ENCODE peak calls at places on chromosome 18, in seven cellular contexts. Q is kidney; B is cardiac muscle cell; J is BJ; K is stomach; C is CD4-positive, CD25-positive, alpha-beta regulatory T cell; I is left ventricle myocardium inferior. U is an unnamed sample.

GRCh38 chr18:28984731-28985130 is 807.8 kb upstream of the CDH2 start:
- DNase-seq in K (no peak), I (no peak), J (no peak), C (no peak), Q (no peak), B (no peak), U (no peak)

GRCh38 chr18:27382477-27383216 is 197.5 kb upstream of the CHST9 start:
- DNase-seq in J (no peak), K (no peak), Q (no peak), B (no peak), I (no peak), C (no peak), U (no peak)

GRCh38 chr18:21053127-21053526 is 58.5 kb downstream of the ROCK1 start:
- DNase-seq in J (peak; percentile 81), K (no peak), C (no peak), Q (no peak), I (no peak), B (no peak), U (no peak)

GRCh38 chr18:7682334-7682733 is 115.2 kb downstream of the PTPRM start:
- DNase-seq in B (no peak), Q (no peak), C (no peak), J (no peak), I (no peak), K (no peak), U (no peak)

GRCh38 chr18:38367473-38367872 is 801.9 kb upstream of the CELF4 start:
- DNase-seq in K (no peak), I (no peak), C (no peak), B (no peak), Q (no peak), J (no peak), U (no peak)

GRCh38 chr18:59950215-59950944 is 50.6 kb downstream of the PMAIP1 start:
- DNase-seq in K (no peak), Q (no peak), J (no peak), C (no peak), I (no peak), B (no peak), U (no peak)

GRCh38 chr18:59208602-59209001 is 11.4 kb upstream of the GRP start:
- DNase-seq in Q (no peak), I (no peak), K (no peak), B (no peak), C (no peak), J (no peak), U (no peak)

GRCh38 chr18:44536041-44536440 is 144.6 kb upstream of the SETBP1 start:
- DNase-seq in K (no peak), I (no peak), C (no peak), Q (no peak), J (peak; percentile 65), B (no peak), U (no peak)

GRCh38 chr18:2417861-2418610 is 153.3 kb downstream of the METTL4 start:
- DNase-seq in K (no peak), C (no peak), I (no peak), B (peak; percentile 8), Q (no peak), J (no peak), U (no peak)

GRCh38 chr18:5175378-5175777 is 21.7 kb downstream of the AKAIN1 start:
- DNase-seq in K (no peak), I (no peak), Q (no peak), C (no peak), J (no peak), B (no peak), U (no peak)

GRCh38 chr18:73199151-73199550 is 331.4 kb upstream of the NETO1 start:
- DNase-seq in Q (no peak), K (no peak), J (peak; percentile 32), B (no peak), I (no peak), C (no peak), U (no peak)

DNA sequence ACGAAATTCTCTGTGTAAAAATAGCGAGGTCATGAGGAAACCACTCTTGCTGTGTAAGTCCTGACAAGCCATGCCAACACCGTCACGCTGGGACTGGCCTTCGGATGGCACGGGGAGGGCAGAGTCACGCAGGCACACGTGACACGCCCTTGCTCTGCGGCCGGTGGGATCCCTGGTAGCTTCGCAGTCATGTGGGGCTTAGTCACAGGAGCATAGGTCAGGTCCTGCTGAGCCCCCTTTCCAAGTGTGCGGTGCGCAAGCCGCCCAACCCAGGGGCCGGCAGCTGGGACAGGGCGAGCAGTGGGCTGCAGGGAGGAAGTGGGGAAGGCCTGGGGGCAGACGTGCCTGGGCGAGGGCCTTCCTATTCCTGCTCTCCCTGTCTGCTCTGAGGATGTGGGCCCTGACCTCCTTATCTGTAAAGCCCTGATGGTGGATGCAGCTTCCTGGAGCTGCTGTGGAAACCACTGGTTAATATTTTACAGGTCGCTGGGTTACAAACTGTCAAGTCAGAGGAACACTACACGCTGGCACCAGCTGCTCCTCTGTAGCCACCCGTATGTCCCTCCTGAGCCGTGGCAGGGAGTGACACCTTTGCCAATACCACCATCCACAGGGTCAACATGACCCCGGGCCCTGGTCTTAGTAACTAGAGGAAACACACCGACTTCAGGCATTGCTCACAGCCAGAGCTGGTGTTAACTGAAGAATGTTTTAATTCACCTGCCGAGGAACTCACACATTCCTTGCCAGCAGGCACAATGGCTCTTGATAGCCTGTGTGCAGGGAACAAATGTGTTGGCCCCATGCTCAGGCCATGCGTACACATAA is 17.8 kb downstream of the MBP start:
- DNase-seq in K (peak; percentile 86), Q (peak; percentile 97), B (no peak), C (no peak), J (peak; percentile 68), I (peak; percentile 87), U (peak; percentile 83)
- H3K4me3 ChIP-seq in K (no peak overlapping the region), Q (no peak overlapping the region), B (no peak overlapping the region), C (no peak overlapping the region), J (no peak overlapping the region), I (peak overlapping the region; percentile 25), U (no peak overlapping the region)

DNA sequence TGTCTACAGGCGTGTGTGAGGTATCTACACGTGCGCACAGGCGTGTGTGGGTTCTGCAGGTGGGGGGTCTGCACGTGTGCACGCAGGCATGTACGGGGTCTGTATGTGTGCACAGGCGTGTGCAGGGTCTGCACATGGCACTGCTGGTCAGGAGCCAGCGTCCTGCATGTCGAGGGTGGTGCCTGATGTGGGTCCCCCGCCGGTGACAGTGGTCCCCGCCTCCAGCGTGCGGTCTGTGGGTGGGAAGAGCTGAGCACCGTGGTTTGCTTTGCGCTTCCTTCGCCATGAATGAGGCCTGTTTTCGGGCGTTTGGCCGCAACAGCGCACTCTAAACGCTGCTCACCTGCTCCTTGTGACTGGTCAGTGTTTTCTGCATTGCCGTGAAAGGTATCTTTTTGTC is 57.2 kb downstream of the CTDP1 start:
- DNase-seq in Q (no peak), C (no peak), J (no peak), K (no peak), I (peak; percentile 10), B (no peak), U (no peak)
- H3K36me3 ChIP-seq in Q (peaks cover 55% of the 10 kb centered on the region), C (peaks cover 87% of the 10 kb centered on the region), J (peaks cover 19% of the 10 kb centered on the region), K (peaks cover 96% of the 10 kb centered on the region), I (peaks cover 84% of the 10 kb centered on the region), B (no peaks in the 10 kb centered on the region), U (peaks cover 25% of the 10 kb centered on the region)

DNA sequence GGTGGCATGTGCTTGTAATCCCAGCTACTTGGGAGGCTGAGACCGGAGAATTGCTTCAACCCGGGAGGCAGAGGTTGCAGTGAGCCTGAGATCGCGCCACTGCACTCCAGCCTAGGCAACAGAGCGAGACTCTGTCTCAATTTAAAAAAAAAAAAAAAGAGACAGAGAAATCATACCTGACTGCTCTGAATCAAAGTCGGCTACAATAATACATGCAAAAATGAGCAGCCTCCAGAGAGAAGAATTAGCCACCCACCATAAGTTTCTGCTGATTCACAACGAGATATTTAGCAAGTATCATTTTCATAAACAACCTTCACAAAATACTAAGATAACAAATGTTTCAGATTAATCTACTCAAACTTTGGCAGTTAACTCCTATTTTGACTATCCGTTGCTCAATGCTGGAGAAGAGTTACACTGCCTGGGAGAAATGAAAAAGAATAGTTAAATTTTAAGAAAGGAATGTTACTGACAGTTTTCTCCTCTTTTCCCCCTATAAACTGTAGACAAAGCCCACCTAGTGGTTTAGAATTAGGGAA is 1.5 kb downstream of the OSBPL1A start:
- DNase-seq in J (no peak), K (no peak), Q (no peak), B (no peak), I (no peak), C (no peak), U (no peak)
- H3K4me3 ChIP-seq in J (no peak overlapping the region), K (no peak overlapping the region), Q (no peak overlapping the region), B (no peak overlapping the region), I (no peak overlapping the region), C (no peak overlapping the region), U (no peak overlapping the region)

DNA sequence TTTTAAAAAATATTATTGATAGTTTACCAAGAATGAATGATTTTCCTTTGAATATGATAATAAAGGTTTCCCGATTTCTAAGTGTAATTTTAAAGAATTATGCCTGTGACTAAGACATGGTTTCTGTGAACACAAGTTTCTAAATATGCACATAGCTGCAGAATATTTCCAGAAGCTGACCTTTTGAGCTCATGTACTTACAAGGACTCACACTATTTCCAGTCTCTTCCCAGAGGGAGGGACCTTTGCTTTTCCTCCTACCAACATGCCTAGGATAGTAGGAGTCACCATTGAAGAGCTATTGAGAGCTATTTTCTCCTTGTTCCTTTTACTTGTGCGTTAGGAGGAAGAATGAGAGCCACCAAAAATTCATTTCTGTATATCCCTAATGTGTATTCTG is 81.5 kb downstream of the ANKRD12 start:
- DNase-seq in Q (no peak), J (no peak), K (no peak), B (no peak), I (no peak), C (no peak), U (no peak)
- H3K36me3 ChIP-seq in Q (peaks cover 20% of the 10 kb centered on the region), J (peaks cover 2% of the 10 kb centered on the region), K (peaks cover 94% of the 10 kb centered on the region), B (peaks cover 10% of the 10 kb centered on the region), I (peaks cover 67% of the 10 kb centered on the region), C (peaks cover 93% of the 10 kb centered on the region), U (peaks cover 30% of the 10 kb centered on the region)

DNA sequence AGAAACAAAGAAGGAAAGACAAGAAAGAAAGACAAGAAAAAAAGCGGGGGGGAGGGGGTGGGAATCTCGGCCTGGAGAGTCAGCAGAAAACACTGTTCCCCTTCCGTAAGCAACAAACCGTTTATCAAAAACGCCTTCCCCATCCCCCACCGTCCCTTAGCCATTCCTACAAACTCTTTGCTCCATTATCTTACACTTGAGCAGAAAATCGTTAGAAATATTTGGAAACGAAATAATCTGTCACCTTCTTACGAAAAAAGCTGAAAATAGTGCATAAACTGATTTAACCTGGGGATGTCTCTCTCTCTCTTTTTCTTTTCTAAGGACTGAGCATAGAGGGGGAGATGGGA is 3.2 kb downstream of the PTGR3 start:
- DNase-seq in K (no peak), Q (no peak), B (no peak), C (no peak), I (no peak), J (no peak), U (no peak)
- H3K4me3 ChIP-seq in K (peak overlapping the region; percentile 49), Q (no peak overlapping the region), B (no peak overlapping the region), C (no peak overlapping the region), I (peak overlapping the region; percentile 85), J (peak overlapping the region; percentile 68), U (no peak overlapping the region)

GRCh38 chr18:36139251-36139650 is 9.6 kb downstream of the ELP2 start:
- DNase-seq in I (no peak), Q (no peak), K (no peak), B (no peak), C (no peak), J (no peak), U (no peak)

GRCh38 chr18:36142751-36143150 is 13.1 kb downstream of the ELP2 start:
- DNase-seq in I (no peak), Q (no peak), J (no peak), K (no peak), B (no peak), C (no peak), U (no peak)

GRCh38 chr18:36141576-36141975 is 11.9 kb downstream of the ELP2 start:
- DNase-seq in K (no peak), C (no peak), Q (no peak), B (no peak), J (no peak), I (no peak), U (no peak)

GRCh38 chr18:36143391-36143790 is 13.7 kb downstream of the ELP2 start:
- DNase-seq in C (no peak), J (no peak), Q (no peak), B (no peak), K (no peak), I (no peak), U (no peak)
- H3K36me3 ChIP-seq in C (peaks cover 92% of the 10 kb centered on the region), J (peaks cover 23% of the 10 kb centered on the region), Q (peaks cover 43% of the 10 kb centered on the region), B (peaks cover 56% of the 10 kb centered on the region), K (peaks cover 100% of the 10 kb centered on the region), I (peaks cover 100% of the 10 kb centered on the region), U (peaks cover 84% of the 10 kb centered on the region)